ENCODE peak calls at places on chromosome 17, in four cellular contexts. Y is neural progenitor cell, C is A549, L is AG04450. N is an unnamed sample.

GRCh38 chr17:69869667-69870066 is 205.4 kb upstream of the KCNJ16 start:
- DNase-seq in L (no peak), C (no peak), Y (no peak), N (no peak)

GRCh38 chr17:57649731-57650484 is 95.2 kb downstream of the CCDC182 start:
- DNase-seq in Y (peak), L (no peak), C (peak), N (no peak)

GRCh38 chr17:47946516-47946915 is 5.1 kb downstream of the PNPO start:
- DNase-seq in Y (no peak), C (no peak), L (no peak), N (no peak)

GRCh38 chr17:52283872-52284271 is 125.4 kb upstream of the CA10 start:
- DNase-seq in L (no peak), Y (no peak), C (no peak), N (no peak)

GRCh38 chr17:59402760-59403159 is 71.3 kb downstream of the YPEL2 start:
- DNase-seq in Y (no peak), C (no peak), L (no peak), N (no peak)

GRCh38 chr17:73266796-73267195 is 5.1 kb upstream of the CPSF4L start:
- DNase-seq in Y (no peak), L (no peak), C (no peak), N (no peak)

GRCh38 chr17:77501101-77501566 is 360.4 kb downstream of the SEC14L1 start:
- DNase-seq in Y (peak), C (peak), L (no peak), N (peak)

GRCh38 chr17:48591435-48592077 is 1.5 kb upstream of the HOXB3 start:
- DNase-seq in Y (no peak), L (no peak), C (no peak), N (no peak)

GRCh38 chr17:62787358-62787757 is 20.8 kb downstream of the MARCHF10 start:
- DNase-seq in L (no peak), C (no peak), Y (no peak), N (no peak)

GRCh38 chr17:48646183-48647102 is 20.3 kb upstream of the HOXB9 start:
- DNase-seq in C (peak), Y (peak), L (no peak), N (no peak)

GRCh38 chr17:54977744-54978143 is 9.2 kb downstream of the STXBP4 start:
- DNase-seq in Y (no peak), L (no peak), C (no peak), N (no peak)

GRCh38 chr17:47253541-47254402 is at the start of gene ITGB3:
- DNase-seq in C (peak), L (no peak), Y (peak), N (peak)

GRCh38 chr17:5097101-5097834 is 14.4 kb downstream of the ZNF232 start:
- DNase-seq in L (no peak), Y (peak), C (no peak), N (no peak)

GRCh38 chr17:75109407-75110236 is at the start of gene ARMC7:
- DNase-seq in L (peak), Y (peak), C (peak), N (peak)
- H3K27ac ChIP-seq in L (no peak), Y (no peak), C (peak), N (no peak)

GRCh38 chr17:45311406-45311761 is 5.4 kb downstream of the MAP3K14 start:
- DNase-seq in L (no peak), C (no peak), Y (peak), N (no peak)
- H3K4me3 ChIP-seq in L (no peak), C (peak), Y (no peak), N (no peak)

GRCh38 chr17:35038434-35038833 is 25.1 kb downstream of the RFFL start:
- DNase-seq in Y (no peak), L (no peak), C (no peak), N (no peak)
- H3K27ac ChIP-seq in Y (no peak), L (no peak), C (no peak), N (no peak)

DNA sequence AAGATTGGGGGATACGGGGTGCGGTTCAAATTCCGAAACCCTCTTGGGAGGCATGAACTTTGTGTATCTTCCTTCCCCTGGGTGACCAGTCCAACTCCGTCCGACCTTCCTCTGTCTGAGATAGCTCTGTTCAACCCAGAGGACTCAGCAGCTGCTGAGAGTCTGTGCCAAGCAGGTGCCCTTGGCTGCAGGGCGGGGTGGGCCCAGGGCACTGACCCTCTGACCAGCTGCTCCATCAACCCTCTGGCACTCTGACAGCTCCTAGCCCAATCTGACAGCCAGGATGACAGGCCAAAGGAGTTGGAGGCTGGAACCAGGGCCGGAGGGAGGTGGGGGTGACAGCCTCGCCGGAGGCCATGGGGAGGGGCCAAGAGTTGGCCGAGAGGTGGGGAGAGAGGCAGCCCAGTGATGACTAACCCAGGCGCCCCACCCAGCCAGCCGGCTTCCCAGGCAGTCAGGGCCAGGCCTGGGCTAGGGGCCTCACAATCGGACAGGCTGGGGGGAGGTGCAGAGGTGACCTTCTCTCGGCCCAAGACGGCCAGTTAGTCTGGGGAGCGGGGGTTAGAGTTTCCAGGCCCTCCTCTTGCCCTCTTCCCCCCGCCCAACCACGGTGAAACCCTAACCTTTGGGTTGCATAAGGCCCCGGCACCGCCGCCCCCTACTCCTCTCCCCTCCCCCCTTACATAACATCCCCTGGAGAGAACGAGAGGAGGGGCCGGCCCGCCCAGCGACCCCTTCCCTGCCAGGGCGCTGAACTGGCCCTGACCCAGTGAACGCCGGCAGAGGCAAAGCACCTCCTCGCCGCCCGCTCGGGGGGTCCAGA is 5.0 kb upstream of the TLCD2 start:
- DNase-seq in Y (peak), C (peak), L (peak), N (peak)
- H3K4me3 ChIP-seq in Y (peak), C (peak), L (peak), N (peak)

GRCh38 chr17:29389994-29390855 is at the start of gene TAOK1:
- DNase-seq in C (peak), L (peak), Y (peak), N (peak)
- H3K27ac ChIP-seq in C (peak), L (peak), Y (peak), N (peak)

GRCh38 chr17:39227364-39227919 is 1.7 kb upstream of the STAC2 start:
- DNase-seq in C (no peak), L (no peak), Y (no peak), N (no peak)

GRCh38 chr17:39223907-39224777 is 1.6 kb downstream of the STAC2 start:
- DNase-seq in Y (no peak), C (no peak), L (no peak), N (no peak)

GRCh38 chr17:39224778-39225307 is 902 bp downstream of the STAC2 start:
- DNase-seq in Y (peak), L (no peak), C (no peak), N (no peak)

GRCh38 chr17:39225974-39226683 is 384 bp upstream of the STAC2 start:
- DNase-seq in L (no peak), C (peak), Y (peak), N (peak)

GRCh38 chr17:39225308-39225973 is at the start of gene STAC2:
- DNase-seq in C (no peak), Y (no peak), L (no peak), N (no peak)
- H3K4me3 ChIP-seq in C (peak), Y (peak), L (peak), N (peak)

DNA sequence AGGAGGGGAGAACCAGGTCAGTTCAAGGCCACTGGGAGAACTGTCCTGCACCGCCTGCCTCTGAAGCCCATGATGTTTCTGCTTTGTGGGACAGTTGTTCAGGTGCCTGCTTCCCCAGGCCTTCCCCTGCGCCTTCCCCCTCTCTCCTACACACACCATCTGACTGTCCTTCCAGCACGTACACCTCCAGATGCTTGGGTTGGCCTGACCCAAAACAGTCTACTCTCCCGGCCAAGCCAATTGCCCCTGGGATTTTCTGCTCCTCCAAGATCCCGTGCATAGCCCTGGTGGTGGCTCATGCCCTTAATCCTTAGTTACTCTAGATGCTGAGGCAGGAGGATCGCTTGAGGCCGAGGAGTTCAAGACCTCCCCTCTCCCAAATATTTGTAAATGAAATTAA is 684 bp upstream of the RSAD1 start:
- DNase-seq in L (no peak), C (no peak), Y (no peak), N (no peak)
- H3K27ac ChIP-seq in L (peak), C (peak), Y (no peak), N (peak)

DNA sequence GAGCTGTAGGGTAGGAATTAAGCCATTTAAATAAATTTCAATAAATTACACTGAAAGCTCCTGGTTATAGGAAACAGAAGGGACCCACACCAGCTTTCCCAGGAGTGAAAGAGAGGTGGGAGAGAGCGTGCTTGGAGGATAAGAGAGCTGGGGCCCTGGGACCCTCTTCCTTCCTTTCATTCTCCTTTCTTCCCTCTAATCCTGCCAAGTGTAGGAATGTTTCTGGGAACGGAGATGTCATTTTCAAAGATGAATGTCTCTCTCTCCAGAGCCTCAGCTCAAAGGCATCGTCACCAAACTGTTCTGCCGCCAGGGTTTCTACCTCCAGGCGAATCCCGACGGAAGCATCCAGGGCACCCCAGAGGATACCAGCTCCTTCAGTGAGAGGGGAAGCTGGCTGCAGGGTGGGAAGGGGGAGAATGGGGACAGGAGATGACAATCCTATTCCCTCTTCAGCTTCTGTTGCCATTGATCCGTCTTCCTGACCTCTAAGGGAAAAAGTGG is 1.9 kb downstream of the FGF11 start:
- DNase-seq in Y (no peak), L (no peak), C (no peak), N (no peak)
- H3K4me3 ChIP-seq in Y (peak), L (no peak), C (no peak), N (peak)

GRCh38 chr17:81092518-81093095 is 57.7 kb downstream of the BAIAP2 start:
- DNase-seq in Y (no peak), C (no peak), L (no peak), N (no peak)
- H3K27ac ChIP-seq in Y (no peak), C (no peak), L (no peak), N (no peak)